ENCODE peak calls at places on chromosomes 7 and 10, in five cellular contexts. A, Y, F, Q and R are unnamed samples.

GRCh38 chr7:116258734-116259133 is 48.4 kb downstream of the TES start:
- DNase-seq in Q (no peak), A (peak; percentile 37), Y (peak; percentile 31), F (peak; percentile 49), R (no peak)

GRCh38 chr7:141225916-141226618 is 152.2 kb downstream of the TMEM178B start:
- DNase-seq in A (no peak), Y (no peak), F (no peak), Q (no peak), R (no peak)

GRCh38 chr7:17939111-17939669 is 1.1 kb downstream of the SNX13 start:
- DNase-seq in Q (no peak), Y (no peak), A (peak; percentile 35), F (no peak), R (no peak)

GRCh38 chr7:5689716-5690115 is 91.7 kb downstream of the RNF216 start:
- DNase-seq in A (no peak), F (no peak), Q (no peak), Y (no peak), R (no peak)

GRCh38 chr10:86966008-86966654 is 2.2 kb upstream of the ADIRF start:
- DNase-seq in Y (no peak), Q (no peak), A (no peak), F (no peak), R (no peak)

GRCh38 chr7:158802535-158803199 is 26.6 kb downstream of the ESYT2 start:
- DNase-seq in F (no peak), Y (no peak), A (no peak), Q (no peak), R (no peak)

GRCh38 chr7:135913404-135913803 is 63.8 kb downstream of the MTPN start:
- DNase-seq in A (no peak), Y (no peak), Q (no peak), F (no peak), R (no peak)

GRCh38 chr10:51063659-51064535 is 10.4 kb upstream of the PRKG1 start:
- DNase-seq in A (no peak), Q (no peak), F (no peak), Y (no peak), R (peak; percentile 26)

GRCh38 chr10:63236113-63236935 is 103.2 kb downstream of the NRBF2 start:
- DNase-seq in A (peak; percentile 44), F (no peak), Q (no peak), Y (no peak), R (peak; percentile 80)

GRCh38 chr7:48109848-48110663 is 21.0 kb downstream of the UPP1 start:
- DNase-seq in F (peak; percentile 77), A (peak; percentile 91), Y (peak; percentile 94), Q (no peak), R (no peak)

GRCh38 chr7:158272091-158272490 is 315.5 kb downstream of the PTPRN2 start:
- DNase-seq in Y (no peak), A (no peak), Q (no peak), F (no peak), R (no peak)

GRCh38 chr7:38007096-38007495 is 86.7 kb downstream of the EPDR1 start:
- DNase-seq in Y (no peak), A (no peak), Q (no peak), F (no peak), R (no peak)

GRCh38 chr10:5861269-5862031 is 28.2 kb downstream of the ANKRD16 start:
- DNase-seq in F (no peak), Q (no peak), Y (no peak), A (no peak), R (peak; percentile 47)

GRCh38 chr10:29302499-29302898 is 13.6 kb downstream of the LYZL1 start:
- DNase-seq in Q (no peak), F (no peak), A (no peak), Y (no peak), R (no peak)
- TF ChIP-seq CTCF in Q (no peak), F (no peak), A (no peak), Y (no peak), R (no peak)

DNA sequence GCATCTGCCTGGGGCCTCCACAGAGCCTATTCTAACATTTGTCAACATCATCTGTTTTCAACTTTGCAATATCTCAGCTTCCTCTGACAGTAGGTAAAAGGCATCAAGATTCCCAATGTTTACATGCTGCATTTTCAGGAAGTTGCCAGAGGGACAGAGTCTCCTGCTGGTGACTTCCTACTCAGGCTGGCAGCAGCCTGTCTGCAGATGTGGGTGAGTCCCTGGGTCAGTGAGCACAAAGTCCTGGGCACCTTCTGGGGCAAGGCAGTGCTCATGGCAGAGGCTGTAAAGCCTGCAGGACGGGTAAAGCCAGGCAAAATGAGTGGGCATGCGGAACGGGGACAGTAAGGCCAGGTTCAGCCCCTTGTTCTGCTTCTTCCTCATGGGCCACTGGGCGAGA is 69.4 kb downstream of the EBF3 start:
- DNase-seq in F (no peak), Y (no peak), Q (no peak), A (no peak), R (no peak)
- TF ChIP-seq CTCF in F (no peak), Y (no peak), Q (no peak), A (no peak), R (no peak)

GRCh38 chr10:37707829-37708578 is 149.4 kb downstream of the ZNF248 start:
- DNase-seq in F (no peak), A (no peak), Y (no peak), Q (no peak), R (no peak)
- TF ChIP-seq CTCF in F (no peak), A (no peak), Y (no peak), Q (no peak), R (no peak)

GRCh38 chr7:147062897-147063296 is 946.3 kb downstream of the CNTNAP2 start:
- DNase-seq in F (no peak), A (no peak), Y (no peak), Q (no peak), R (no peak)
- TF ChIP-seq CTCF in F (no peak), A (no peak), Y (no peak), Q (no peak), R (no peak)

GRCh38 chr10:43377393-43377883 is 6.0 kb downstream of the FXYD4 start:
- DNase-seq in Y (no peak), Q (no peak), F (no peak), A (no peak), R (no peak)
- TF ChIP-seq CTCF in Y (no peak), Q (no peak), F (no peak), A (no peak), R (peak; percentile 2)

DNA sequence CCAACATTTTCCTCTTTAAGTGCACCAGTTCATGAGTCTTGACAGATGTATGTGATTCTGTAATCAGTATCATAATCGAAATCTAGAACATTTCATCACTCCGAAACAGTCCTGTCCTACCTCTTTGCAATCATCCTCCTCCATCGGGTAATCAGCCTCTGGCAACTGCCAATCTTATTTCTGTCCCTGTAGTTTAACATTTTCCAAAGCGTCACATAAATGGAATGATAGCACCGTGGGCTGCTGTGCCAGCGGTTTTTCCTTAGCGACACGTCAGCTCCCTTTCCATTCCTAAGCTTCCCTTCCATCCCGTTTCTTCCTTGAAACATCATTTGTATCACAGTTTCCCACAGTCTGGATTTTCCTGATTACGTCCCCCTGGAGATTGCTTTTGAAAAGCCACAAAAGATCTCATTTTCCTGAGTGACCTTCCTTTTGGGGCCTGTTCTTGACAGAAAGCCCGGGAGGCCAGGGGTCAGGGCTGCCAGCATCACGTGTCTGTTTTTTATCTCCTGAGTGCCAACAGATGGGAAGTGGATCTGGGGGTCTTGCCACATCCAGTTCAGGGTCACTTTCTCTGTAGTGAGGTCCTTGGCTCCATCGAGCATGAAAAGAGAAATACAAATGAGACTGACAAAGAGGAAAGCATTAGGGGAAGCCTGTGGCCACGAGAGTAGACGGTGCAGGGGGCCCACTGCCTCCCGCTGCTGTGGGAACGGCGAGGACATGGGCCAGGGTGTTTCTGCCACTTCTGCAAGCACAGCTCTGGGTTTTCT is 31.6 kb downstream of the TMEM120A start:
- DNase-seq in A (no peak), Q (no peak), Y (no peak), F (no peak), R (peak; percentile 21)
- TF ChIP-seq CTCF in A (no peak), Q (no peak), Y (no peak), F (no peak), R (no peak)

DNA sequence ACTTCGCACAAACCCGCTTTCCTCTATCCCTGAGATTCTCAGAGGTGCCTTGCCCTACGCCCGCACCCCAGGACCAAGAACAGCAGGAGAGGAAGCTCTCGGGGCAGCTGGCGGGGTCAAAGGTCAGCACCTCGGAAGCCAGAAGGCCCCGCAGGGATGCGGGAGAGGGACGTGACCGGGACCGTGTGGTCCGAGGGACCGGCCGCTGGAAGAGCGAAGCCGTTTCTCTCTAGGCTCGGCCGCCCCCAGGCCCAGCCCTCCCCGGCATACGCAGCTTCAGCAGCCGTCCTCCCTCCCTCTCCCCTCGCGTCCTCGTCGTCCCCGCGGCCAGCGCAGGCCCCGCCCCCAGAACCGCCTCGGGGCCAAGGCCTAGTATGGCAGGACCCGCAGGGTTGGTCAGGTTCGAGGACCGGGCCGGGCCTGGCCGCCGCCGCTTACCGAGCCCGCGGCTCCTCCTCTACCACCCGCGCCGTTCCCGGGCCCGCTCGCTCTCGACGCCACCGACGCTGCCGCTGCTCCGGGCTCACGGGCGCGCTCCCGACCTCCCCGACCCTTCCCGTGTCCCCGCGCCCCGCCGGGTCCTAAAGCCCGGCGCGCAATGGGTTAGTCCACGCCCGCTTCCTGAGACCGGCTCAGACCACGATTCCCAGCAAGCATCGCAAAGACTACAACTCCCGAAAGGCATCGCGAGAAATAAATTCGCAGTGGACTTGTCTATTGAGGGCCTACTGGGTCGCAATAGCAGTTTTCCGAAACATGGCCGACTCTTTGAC is at the start of gene ARMH3:
- DNase-seq in A (peak; percentile 95), Y (peak; percentile 83), F (peak; percentile 87), Q (peak; percentile 79), R (peak; percentile 93)
- TF ChIP-seq CTCF in A (no peak), Y (no peak), F (no peak), Q (no peak), R (no peak)

DNA sequence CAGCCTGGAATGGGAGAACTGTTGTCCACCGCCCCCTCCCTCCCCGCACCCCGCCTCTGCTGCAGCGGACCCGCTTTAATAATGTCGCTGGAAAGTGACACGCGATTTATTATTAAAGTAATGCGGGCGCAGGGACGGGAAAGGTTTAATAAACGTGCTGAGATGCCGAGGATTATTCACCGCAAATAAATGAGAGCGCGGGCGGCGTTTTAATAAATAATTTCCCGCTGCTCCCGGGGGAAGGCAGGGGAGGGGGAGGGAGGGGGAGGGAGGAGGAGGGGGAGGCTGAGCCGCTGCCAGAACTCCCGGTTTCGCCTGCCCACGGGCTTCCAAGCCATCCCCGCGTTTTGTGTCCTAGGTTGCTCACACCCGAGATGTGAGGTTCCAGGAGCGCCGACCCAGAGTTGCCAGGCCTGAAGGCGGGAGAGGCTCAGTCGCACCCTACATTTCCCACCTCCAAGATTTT is 5.1 kb downstream of the KAZALD1 start:
- DNase-seq in Y (no peak), Q (no peak), A (peak; percentile 55), F (no peak), R (no peak)
- TF ChIP-seq CTCF in Y (no peak), Q (no peak), A (no peak), F (no peak), R (no peak)